ENCODE peak calls at places on chromosomes 16 and 17, in ten cellular contexts. T is EL; E is left lung; I is pulmonary artery endothelial cell; L is activated naive CD4-positive, alpha-beta T cell; D is SK-N-DZ; M is breast epithelium; H is stimulated activated effector memory CD8-positive, alpha-beta T cell treated with anti-CD3 and anti-CD28 coated beads, Interleukin-12 subunit alpha, Interleukin-12 subunit beta, amount 100 ng/mL, for 72 hours; S is sciatic nerve; J is activated gamma-delta T cell treated with Interleukin-2 at 50 U/mL for 16 hours. C is an unnamed sample.
A peak's percentile ranks its signal among the peaks of the same experiment; 100 is the strongest.

GRCh38 chr17:51617876-51618455 is 357.6 kb downstream of the UTP18 start:
- DNase-seq in H (no peak), I (no peak), T (no peak), D (no peak), S (no peak), L (no peak), J (no peak), E (no peak), M (no peak), C (no peak)

GRCh38 chr17:1972429-1973160 is 52.5 kb downstream of the RTN4RL1 start:
- DNase-seq in D (peak; percentile 63), H (no peak), E (no peak), L (no peak), I (no peak), M (no peak), J (no peak), T (no peak), S (peak; percentile 74), C (no peak)

GRCh38 chr17:48841395-48841831 is 10.6 kb downstream of the CALCOCO2 start:
- DNase-seq in I (peak; percentile 27), S (no peak), M (no peak), H (peak; percentile 53), L (no peak), D (no peak), E (no peak), T (peak; percentile 63), J (no peak), C (no peak)

GRCh38 chr16:29029168-29029994 is 44.5 kb downstream of the LAT start:
- DNase-seq in H (peak; percentile 94), L (peak; percentile 51), D (peak; percentile 35), M (peak; percentile 44), I (no peak), E (no peak), T (peak; percentile 95), S (no peak), J (peak; percentile 79), C (peak; percentile 82)

GRCh38 chr16:8489580-8489979 is 100.7 kb downstream of the TMEM114 start:
- DNase-seq in M (no peak), L (no peak), T (no peak), H (no peak), J (no peak), S (no peak), E (no peak), I (no peak), D (no peak), C (no peak)

GRCh38 chr17:59332890-59333377 is 1.5 kb downstream of the YPEL2 start:
- DNase-seq in E (no peak), J (no peak), S (no peak), I (no peak), D (no peak), H (no peak), L (no peak), M (no peak), T (peak; percentile 11), C (no peak)

GRCh38 chr16:83843657-83844056 is 35.9 kb downstream of the HSBP1 start:
- DNase-seq in H (no peak), T (no peak), J (no peak), M (no peak), I (no peak), D (no peak), E (no peak), L (no peak), S (no peak), C (no peak)

GRCh38 chr17:81666092-81666341 is 388 bp downstream of the OXLD1 start:
- DNase-seq in I (no peak), M (no peak), D (peak; percentile 73), S (no peak), T (no peak), J (no peak), L (no peak), E (no peak), H (no peak), C (no peak)

GRCh38 chr17:33657181-33657580 is 364.1 kb upstream of the ASIC2 start:
- DNase-seq in M (no peak), I (no peak), J (no peak), T (no peak), D (no peak), L (no peak), E (no peak), S (no peak), H (no peak), C (no peak)

GRCh38 chr16:81456523-81457325 is 12.1 kb downstream of the CMIP start:
- DNase-seq in E (no peak), J (no peak), D (no peak), H (no peak), I (no peak), S (no peak), T (no peak), M (no peak), L (no peak), C (no peak)

GRCh38 chr16:74448990-74449389 is 27.7 kb upstream of the CLEC18B start:
- DNase-seq in J (no peak), M (no peak), E (no peak), H (no peak), L (no peak), D (no peak), I (peak; percentile 63), T (peak; percentile 96), S (peak; percentile 78), C (peak; percentile 58)

GRCh38 chr17:43938838-43939182 is 3.5 kb downstream of the PPY start:
- DNase-seq in L (no peak), D (no peak), M (no peak), S (no peak), J (no peak), H (no peak), T (no peak), E (no peak), I (no peak), C (no peak)

GRCh38 chr17:39951924-39952664 is 10.7 kb upstream of the GSDMA start:
- DNase-seq in H (no peak), I (no peak), S (peak; percentile 69), T (no peak), J (no peak), L (no peak), M (no peak), D (no peak), E (no peak), C (no peak)

GRCh38 chr17:55814377-55814776 is 63.5 kb downstream of the PCTP start:
- DNase-seq in J (no peak), S (no peak), D (no peak), E (no peak), I (peak; percentile 52), M (no peak), H (no peak), T (peak; percentile 15), L (no peak), C (no peak)

GRCh38 chr16:48054881-48055601 is 100.8 kb downstream of the ABCC12 start:
- DNase-seq in M (no peak), I (peak; percentile 10), T (peak; percentile 63), D (peak; percentile 40), H (peak; percentile 51), E (no peak), L (no peak), J (no peak), S (peak; percentile 70), C (no peak)

GRCh38 chr17:40694584-40694983 is 9.0 kb downstream of the KRT24 start:
- DNase-seq in S (no peak), E (no peak), H (no peak), M (no peak), I (no peak), J (no peak), L (no peak), D (no peak), T (no peak), C (no peak)

GRCh38 chr17:34869636-34870035 is 91.6 kb downstream of the CCT6B start:
- DNase-seq in D (no peak), I (no peak), L (no peak), J (no peak), T (no peak), E (no peak), H (no peak), M (no peak), S (no peak), C (no peak)

GRCh38 chr16:66287416-66287815 is 79.1 kb upstream of the CDH5 start:
- DNase-seq in L (no peak), I (no peak), D (no peak), E (no peak), T (no peak), H (no peak), J (no peak), M (no peak), S (no peak), C (no peak)

GRCh38 chr16:14961405-14962186 is 13.2 kb upstream of the PDXDC1 start:
- DNase-seq in E (no peak), L (no peak), T (no peak), I (no peak), S (no peak), H (no peak), D (no peak), M (no peak), J (no peak), C (no peak)

GRCh38 chr17:73199751-73200317 is 7.0 kb downstream of the COG1 start:
- DNase-seq in L (no peak), M (no peak), H (no peak), I (no peak), E (no peak), S (no peak), J (no peak), D (no peak), T (no peak), C (no peak)

GRCh38 chr16:17357302-17358062 is 113.3 kb downstream of the XYLT1 start:
- DNase-seq in S (no peak), D (no peak), E (no peak), H (no peak), M (no peak), T (no peak), I (no peak), J (no peak), L (no peak), C (no peak)

GRCh38 chr16:27526169-27526568 is 23.5 kb downstream of the GTF3C1 start:
- DNase-seq in M (no peak), H (no peak), E (no peak), I (no peak), J (no peak), S (no peak), D (no peak), T (no peak), L (no peak), C (no peak)

GRCh38 chr17:4184811-4185210 is 41.8 kb downstream of the CYB5D2 start:
- DNase-seq in J (no peak), H (no peak), T (no peak), S (peak; percentile 38), I (no peak), D (no peak), E (no peak), M (no peak), L (no peak), C (no peak)

C was measured in brain pericyte.